ENCODE peak calls at places on chromosomes 13 and 19, in five cellular contexts. I is dorsolateral prefrontal cortex, F is endothelial cell, M is nephron progenitor cell, R is omental fat pad. U is an unnamed sample.

GRCh38 chr19:5107432-5108122 is 138.7 kb downstream of the KDM4B start:
- DNase-seq in I (no peak), F (no peak), M (no peak), R (no peak), U (no peak)

GRCh38 chr13:67230774-67231480 is 791 bp upstream of the PCDH9 start:
- DNase-seq in I (peak; percentile 49), F (peak; percentile 73), M (peak; percentile 78), R (no peak), U (no peak)

GRCh38 chr19:46032597-46033025 is 8.2 kb downstream of the IGFL4 start:
- DNase-seq in I (no peak), F (no peak), M (no peak), R (no peak), U (no peak)

GRCh38 chr19:35745328-35746086 is at the start of the genes PSENEN and U2AF1L4:
- DNase-seq in I (peak; percentile 99), F (peak; percentile 93), M (peak; percentile 93), R (peak; percentile 70), U (peak; percentile 99)

GRCh38 chr13:20904908-20905307 is 2.4 kb upstream of the XPO4 start:
- DNase-seq in I (no peak), F (no peak), M (no peak), R (no peak), U (no peak)

GRCh38 chr13:33351324-33351723 is 65.8 kb upstream of the STARD13 start:
- DNase-seq in I (no peak), F (no peak), M (no peak), R (no peak), U (no peak)

GRCh38 chr13:99310382-99311031 is 3.3 kb upstream of the GPR183 start:
- DNase-seq in I (no peak), F (no peak), M (no peak), R (no peak), U (no peak)

GRCh38 chr13:38735655-38736440 is 49.0 kb downstream of the FREM2 start:
- DNase-seq in I (no peak), F (no peak), M (no peak), R (no peak), U (no peak)

GRCh38 chr13:44068737-44069136 is 189.0 kb downstream of the LACC1 start:
- DNase-seq in I (no peak), F (no peak), M (no peak), R (no peak), U (no peak)

GRCh38 chr13:76425930-76426329 is 460.3 kb downstream of the KCTD12 start:
- DNase-seq in I (no peak), F (no peak), M (no peak), R (no peak), U (no peak)

GRCh38 chr19:35908977-35909683 is 1.0 kb upstream of the TYROBP start:
- DNase-seq in I (peak; percentile 61), F (no peak), M (no peak), R (no peak), U (peak; percentile 99)

GRCh38 chr19:7980168-7980567 is 25.3 kb downstream of the ELAVL1 start:
- DNase-seq in I (no peak), F (no peak), M (no peak), R (no peak), U (peak; percentile 38)

GRCh38 chr13:24356270-24356669 is 46.9 kb downstream of the C1QTNF9 start:
- DNase-seq in I (no peak), F (no peak), M (no peak), R (no peak), U (no peak)

GRCh38 chr19:19561946-19562664 is 24.0 kb downstream of the CILP2 start:
- DNase-seq in I (no peak), F (no peak), M (no peak), R (no peak), U (no peak)

GRCh38 chr19:3276341-3276799 is 51.9 kb downstream of the CELF5 start:
- DNase-seq in I (no peak), F (peak; percentile 30), M (peak; percentile 78), R (no peak), U (no peak)

GRCh38 chr19:17136026-17136425 is 60.4 kb downstream of the MYO9B start:
- DNase-seq in I (no peak), F (no peak), M (no peak), R (no peak), U (no peak)

GRCh38 chr19:18373892-18374629 is 11.9 kb upstream of the GDF15 start:
- DNase-seq in I (peak; percentile 90), F (peak; percentile 75), M (peak; percentile 75), R (peak; percentile 81), U (peak; percentile 100)

GRCh38 chr19:51327066-51327985 is 14.6 kb downstream of the VSIG10L start:
- DNase-seq in I (no peak), F (peak; percentile 76), M (peak; percentile 67), R (no peak), U (peak; percentile 83)

GRCh38 chr13:79496188-79496587 is 15.2 kb downstream of the NDFIP2 start:
- DNase-seq in I (no peak), F (no peak), M (no peak), R (no peak), U (no peak)

GRCh38 chr19:48635966-48636858 is 967 bp downstream of the DBP start:
- DNase-seq in I (no peak), F (no peak), M (no peak), R (no peak), U (peak; percentile 57)

GRCh38 chr19:4870025-4870700 is 2.7 kb upstream of the PLIN3 start:
- DNase-seq in I (no peak), F (no peak), M (no peak), R (no peak), U (peak; percentile 92)

GRCh38 chr13:30332516-30333165 is 25.3 kb upstream of the KATNAL1 start:
- DNase-seq in I (no peak), F (no peak), M (no peak), R (no peak), U (no peak)

GRCh38 chr13:86692291-86692690 is 893.1 kb upstream of the SLITRK6 start:
- DNase-seq in I (no peak), F (no peak), M (no peak), R (no peak), U (no peak)

GRCh38 chr13:42048625-42049453 is at the start of gene DGKH:
- DNase-seq in I (peak; percentile 44), F (peak; percentile 73), M (peak; percentile 84), R (peak; percentile 38), U (no peak)
- TF ChIP-seq CTCF in I (no peak), F (peak; percentile 16), M (no peak), R (no peak), U (peak; percentile 10)

GRCh38 chr19:54160182-54160811 is 776 bp upstream of the LENG1 start:
- DNase-seq in I (no peak), F (no peak), M (no peak), R (no peak), U (no peak)

GRCh38 chr19:54158812-54159351 is 639 bp downstream of the LENG1 start:
- DNase-seq in I (no peak), F (no peak), M (no peak), R (no peak), U (no peak)

GRCh38 chr19:54160948-54161347 is 1.4 kb upstream of the LENG1 start:
- DNase-seq in I (no peak), F (no peak), M (no peak), R (no peak), U (no peak)

GRCh38 chr19:54156953-54157352 is 2.6 kb downstream of the LENG1 start:
- DNase-seq in I (no peak), F (no peak), M (no peak), R (no peak), U (no peak)

DNA sequence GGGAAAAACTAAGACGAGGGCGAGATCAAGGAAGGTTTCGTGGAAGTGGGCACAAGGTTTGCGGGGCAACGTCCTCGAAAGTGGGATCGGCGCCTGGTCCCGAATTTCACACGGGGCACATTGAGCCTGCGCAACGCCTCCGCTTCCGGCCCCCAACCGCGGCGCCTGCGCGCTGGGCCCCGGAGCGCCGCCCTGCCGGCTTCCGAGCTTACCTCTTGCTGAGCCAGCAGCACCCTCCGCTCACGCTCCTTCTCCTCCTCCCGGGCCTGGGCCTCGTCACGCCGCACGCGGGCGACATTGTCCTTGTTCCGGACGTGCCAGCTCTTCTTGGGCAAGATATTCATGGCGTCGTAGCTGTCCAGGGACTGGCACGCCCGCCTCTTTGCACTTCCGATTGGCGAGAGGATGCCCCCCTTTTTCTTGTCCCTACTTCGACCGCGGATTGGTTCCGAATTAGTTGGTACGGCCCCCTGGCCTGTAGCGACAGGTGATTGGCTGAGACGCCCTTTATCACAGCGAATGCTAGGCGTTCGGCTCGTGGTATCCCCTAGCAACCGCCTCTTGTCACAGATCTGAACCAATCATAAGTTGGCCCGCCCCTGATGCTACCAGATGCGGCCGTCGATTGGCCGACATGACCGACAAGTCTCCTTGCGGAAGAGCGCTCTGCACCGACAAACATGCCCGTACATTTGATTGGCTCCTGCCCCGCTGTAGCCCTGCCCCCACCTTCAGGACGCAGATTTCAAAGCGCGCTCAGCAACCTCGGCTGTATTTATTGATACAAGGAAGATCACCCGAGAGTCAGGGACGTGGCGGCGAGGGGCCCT is at the start of gene LENG1:
- DNase-seq in I (peak; percentile 100), F (peak; percentile 94), M (peak; percentile 97), R (peak; percentile 98), U (peak; percentile 100)
- TF ChIP-seq CTCF in I (peak; percentile 70), F (no peak), M (peak; percentile 15), R (no peak), U (peak; percentile 19)

GRCh38 chr19:42276821-42277220 is 7.8 kb downstream of the CIC start:
- DNase-seq in I (no peak), F (no peak), M (no peak), R (no peak), U (no peak)

GRCh38 chr19:42279902-42280760 is 11.1 kb downstream of the CIC start:
- DNase-seq in I (peak; percentile 97), F (peak; percentile 80), M (peak; percentile 91), R (peak; percentile 89), U (peak; percentile 69)

GRCh38 chr19:42276284-42276683 is 7.2 kb downstream of the CIC start:
- DNase-seq in I (no peak), F (no peak), M (no peak), R (no peak), U (no peak)

GRCh38 chr19:42279148-42279901 is 10.3 kb downstream of the CIC start:
- DNase-seq in I (no peak), F (no peak), M (no peak), R (no peak), U (no peak)

DNA sequence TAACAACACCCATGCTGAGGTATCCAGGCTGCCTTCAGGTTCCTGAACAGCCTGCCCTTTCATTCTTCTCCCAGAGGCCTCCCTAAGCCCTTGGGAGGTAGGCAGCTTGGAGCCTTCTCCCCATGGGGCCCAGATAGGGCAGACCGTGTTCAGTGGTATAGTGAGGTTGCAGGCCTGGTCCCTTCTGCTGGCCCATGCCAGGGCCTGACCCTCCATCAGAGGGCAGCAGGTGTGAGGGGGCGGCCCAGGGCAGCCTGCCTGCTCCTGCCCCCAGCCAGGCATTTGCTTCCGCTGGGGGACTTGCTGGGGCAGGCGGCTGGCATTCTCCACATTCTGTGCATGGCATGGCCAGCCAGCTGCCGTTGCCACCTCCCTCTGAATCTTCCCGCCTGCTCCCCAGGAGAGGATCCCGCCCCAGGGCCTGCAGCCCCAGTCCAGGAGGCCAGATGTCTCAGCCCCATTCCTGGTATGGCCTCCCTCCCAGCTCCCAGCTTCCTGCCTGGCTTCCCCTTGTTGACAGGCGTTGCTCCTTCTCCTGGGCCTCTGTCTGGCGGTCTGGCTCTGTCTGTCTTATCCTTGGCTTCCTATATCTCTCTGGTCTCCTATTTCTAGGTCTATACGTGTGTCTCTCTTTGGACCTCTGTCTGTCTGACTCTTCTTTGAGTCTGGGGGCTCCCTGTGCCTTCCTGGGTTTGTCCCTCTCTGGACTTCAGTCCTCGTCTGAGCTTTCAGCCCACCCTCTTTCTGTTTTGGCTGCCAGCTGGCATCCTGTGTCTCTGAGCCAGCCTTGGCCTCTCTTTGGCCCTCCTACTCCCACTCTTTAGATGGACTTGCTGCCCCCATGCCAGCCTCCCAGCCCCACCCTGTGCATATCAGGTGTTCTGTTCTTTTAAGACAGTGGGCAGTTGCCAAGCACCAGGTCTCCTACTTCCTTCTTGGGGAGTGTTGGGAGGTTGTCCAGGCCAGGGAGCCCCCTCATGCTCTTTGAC is 9.1 kb downstream of the CIC start:
- DNase-seq in I (no peak), F (no peak), M (no peak), R (no peak), U (no peak)
- TF ChIP-seq CTCF in I (no peak), F (no peak), M (no peak), R (no peak), U (no peak)

GRCh38 chr19:23823952-23824389 is 65.3 kb upstream of the ZNF681 start:
- DNase-seq in I (no peak), F (peak; percentile 31), M (no peak), R (no peak), U (no peak)
- TF ChIP-seq CTCF in I (no peak), F (no peak), M (no peak), R (no peak), U (peak; percentile 11)